ENCODE peak calls at places on chromosomes 13 and 19, in six cellular contexts. G, P, C, J, N and K are unnamed samples. For H3K4me1, the result is how much of the 10 kb centered on the place peaks cover.

GRCh38 chr13:46648166-46648607 is 95.2 kb downstream of the LRCH1 start:
- DNase-seq in G (no peak), P (no peak), C (no peak), J (peak), N (peak), K (no peak)

GRCh38 chr13:48879854-48880253 is 95.9 kb upstream of the FNDC3A start:
- DNase-seq in G (no peak), P (no peak), C (no peak), J (no peak), N (no peak), K (no peak)

GRCh38 chr19:19591133-19591825 is 27.2 kb downstream of the PBX4 start:
- DNase-seq in G (peak), P (peak), C (peak), J (no peak), N (peak), K (peak)

GRCh38 chr19:1284293-1284978 is 1.2 kb upstream of the EFNA2 start:
- DNase-seq in G (no peak), P (no peak), C (no peak), J (no peak), N (no peak), K (peak)

GRCh38 chr19:2636897-2637683 is 65.4 kb downstream of the GNG7 start:
- DNase-seq in G (peak), P (peak), C (no peak), J (peak), N (peak), K (peak)

GRCh38 chr19:49486232-49486631 is 1.2 kb upstream of the RPL13A start:
- DNase-seq in G (no peak), P (no peak), C (no peak), J (no peak), N (no peak), K (no peak)

GRCh38 chr13:35720690-35721554 is 244.4 kb upstream of the MAB21L1 start:
- DNase-seq in G (peak), P (no peak), C (peak), J (peak), N (peak), K (peak)

GRCh38 chr19:28546148-28546685 is 666.7 kb downstream of the UQCRFS1 start:
- DNase-seq in G (no peak), P (no peak), C (no peak), J (no peak), N (no peak), K (no peak)

GRCh38 chr13:64087624-64088023 is 2672.0 kb upstream of the PCDH20 start:
- DNase-seq in G (no peak), P (no peak), C (no peak), J (no peak), N (no peak), K (no peak)

GRCh38 chr13:40351537-40352384 is 314.7 kb downstream of the FOXO1 start:
- DNase-seq in G (no peak), P (no peak), C (no peak), J (no peak), N (no peak), K (no peak)

GRCh38 chr13:40355126-40355719 is 311.2 kb downstream of the FOXO1 start:
- DNase-seq in G (no peak), P (no peak), C (no peak), J (no peak), N (peak), K (no peak)

GRCh38 chr13:40352807-40353562 is 313.5 kb downstream of the FOXO1 start:
- DNase-seq in G (peak), P (no peak), C (no peak), J (peak), N (peak), K (no peak)

GRCh38 chr13:40350283-40350992 is 316.0 kb downstream of the FOXO1 start:
- DNase-seq in G (no peak), P (no peak), C (no peak), J (no peak), N (no peak), K (no peak)

GRCh38 chr13:40352385-40352778 is 314.1 kb downstream of the FOXO1 start:
- DNase-seq in G (peak), P (no peak), C (no peak), J (no peak), N (no peak), K (no peak)
- H3K4me1 ChIP-seq in G (under half), P (under half), C (under half), J (under half), N (under half), K (under half)

GRCh38 chr13:87208636-87209035 is 462.5 kb upstream of the SLITRK5 start:
- DNase-seq in G (no peak), P (no peak), C (no peak), J (no peak), N (no peak), K (no peak)

DNA sequence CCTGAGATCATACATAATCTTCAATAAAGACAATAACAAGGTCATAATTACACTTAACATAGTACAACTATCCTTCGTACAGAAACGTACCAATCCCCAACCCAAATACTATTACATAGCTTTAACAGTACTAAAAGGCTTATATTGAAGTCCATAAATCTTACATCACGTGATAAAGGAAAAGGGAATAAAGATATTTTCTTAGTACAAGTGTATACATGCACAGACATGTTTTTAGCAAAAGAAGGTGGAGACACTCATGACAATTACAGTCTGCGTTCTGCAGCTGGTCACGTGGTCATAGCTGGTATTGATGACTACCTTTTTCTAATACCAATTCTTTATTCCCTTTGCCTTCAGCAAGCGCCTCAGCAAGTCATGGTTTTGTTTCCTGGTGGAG is 464.5 kb upstream of the SLITRK5 start:
- DNase-seq in G (no peak), P (no peak), C (no peak), J (no peak), N (no peak), K (no peak)
- H3K4me3 ChIP-seq in G (no peak), P (no peak), C (no peak), J (no peak), N (no peak), K (no peak)

GRCh38 chr13:109816979-109817275 is 30.5 kb upstream of the IRS2 start:
- DNase-seq in G (no peak), P (no peak), C (no peak), J (no peak), N (no peak), K (no peak)
- H3K4me1 ChIP-seq in G (under half), P (under half), C (under half), J (under half), N (under half), K (under half)

DNA sequence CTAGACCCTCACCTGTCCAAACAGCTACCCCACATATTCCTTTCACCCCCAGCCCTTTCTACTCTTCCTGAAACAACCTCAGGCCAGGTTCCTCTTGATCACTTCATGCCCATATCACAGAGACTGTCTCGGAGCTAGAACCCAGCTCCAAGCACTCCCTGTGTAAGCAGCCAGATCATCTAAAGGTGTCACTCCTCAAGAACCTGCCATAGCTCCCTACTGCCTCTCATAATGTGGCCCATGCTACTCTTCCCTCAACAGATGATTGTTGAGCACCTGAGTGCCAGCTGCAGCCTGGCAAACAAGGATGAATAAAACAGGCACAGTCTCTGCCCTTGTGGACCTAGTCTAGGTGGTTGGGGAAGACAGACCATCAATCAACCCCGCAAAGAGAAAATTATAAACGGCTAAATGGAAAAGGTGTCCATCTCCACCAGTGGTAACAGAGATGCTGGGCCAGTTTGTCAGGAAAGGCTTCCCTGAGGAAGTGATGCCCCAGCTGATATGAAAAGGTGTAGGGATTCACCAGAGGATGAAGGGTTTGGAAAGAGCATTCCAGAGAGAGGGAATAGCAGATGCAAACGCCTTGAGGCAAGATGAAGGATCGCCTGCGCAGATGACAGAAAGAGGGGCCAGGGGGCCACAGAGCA is 8.3 kb downstream of the EPS15L1 start:
- DNase-seq in G (no peak), P (no peak), C (no peak), J (no peak), N (no peak), K (no peak)
- H3K4me3 ChIP-seq in G (no peak), P (no peak), C (no peak), J (no peak), N (no peak), K (no peak)

DNA sequence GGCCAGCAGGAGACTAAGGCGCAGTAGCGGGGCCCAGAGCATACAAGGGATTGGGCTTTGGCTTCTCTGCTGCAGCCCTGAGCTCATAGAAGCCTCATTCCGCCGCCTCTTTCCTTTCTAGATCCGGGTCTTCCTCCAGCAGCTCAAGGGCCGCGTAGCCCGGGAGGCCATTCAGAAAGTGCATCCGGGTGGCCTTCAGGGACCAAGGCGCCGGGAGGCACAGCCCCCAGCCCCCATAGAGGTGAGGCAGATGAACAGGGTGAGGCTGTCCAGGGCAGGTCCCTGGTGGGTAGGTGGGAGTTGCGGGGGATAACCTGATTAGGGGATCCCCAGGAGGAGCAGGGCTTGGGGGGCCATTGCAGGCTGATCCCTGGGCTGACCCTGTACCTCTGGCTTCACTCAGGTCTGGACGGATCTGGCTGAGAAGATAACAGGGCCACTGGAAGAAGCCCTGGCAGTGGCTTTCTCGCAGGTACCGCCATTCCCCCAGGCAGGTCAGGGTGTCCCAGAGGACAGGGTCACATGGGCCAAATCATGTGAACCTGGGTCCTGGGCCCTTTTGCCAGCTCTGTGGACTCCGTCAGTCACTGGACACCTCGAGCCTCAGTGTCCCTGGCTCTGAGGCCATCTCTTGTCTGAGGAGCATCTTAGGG is 1.3 kb downstream of the SNAPC2 start:
- DNase-seq in G (no peak), P (no peak), C (no peak), J (no peak), N (no peak), K (peak)
- H3K4me1 ChIP-seq in G (under half), P (under half), C (under half), J (under half), N (under half), K (under half)

GRCh38 chr19:16895467-16896097 is 6.8 kb downstream of the F2RL3 start:
- DNase-seq in G (no peak), P (no peak), C (no peak), J (peak), N (no peak), K (peak)
- H3K4me3 ChIP-seq in G (peak), P (no peak), C (no peak), J (peak), N (no peak), K (no peak)

GRCh38 chr19:51692065-51692915 is 840 bp upstream of the SPACA6 start:
- DNase-seq in G (no peak), P (no peak), C (no peak), J (no peak), N (no peak), K (peak)
- H3K4me1 ChIP-seq in G (under half), P (under half), C (under half), J (under half), N (under half), K (under half)

GRCh38 chr19:14147797-14148605 is 11.6 kb upstream of the ASF1B start:
- DNase-seq in G (peak), P (peak), C (no peak), J (peak), N (peak), K (peak)

GRCh38 chr19:14150041-14150769 is 13.8 kb upstream of the ASF1B start:
- DNase-seq in G (no peak), P (no peak), C (no peak), J (no peak), N (no peak), K (peak)

GRCh38 chr19:14150770-14151661 is 14.6 kb upstream of the ASF1B start:
- DNase-seq in G (no peak), P (no peak), C (no peak), J (no peak), N (no peak), K (peak)

GRCh38 chr19:14149509-14149994 is 13.2 kb upstream of the ASF1B start:
- DNase-seq in G (peak), P (peak), C (no peak), J (no peak), N (peak), K (peak)

GRCh38 chr19:14149011-14149410 is 12.6 kb upstream of the ASF1B start:
- DNase-seq in G (no peak), P (no peak), C (no peak), J (no peak), N (no peak), K (peak)
- H3K4me3 ChIP-seq in G (no peak), P (peak), C (no peak), J (no peak), N (no peak), K (no peak)

GRCh38 chr19:3694361-3695123 is 5.7 kb downstream of the PIP5K1C start:
- DNase-seq in G (no peak), P (no peak), C (no peak), J (no peak), N (no peak), K (peak)
- H3K4me1 ChIP-seq in G (under half), P (under half), C (under half), J (under half), N (under half), K (under half)